ENCODE peak calls at places on chromosomes 7 and 10, in six cellular contexts. X is tibial artery, K is A549, O is colonic mucosa, T is AG04450, C is lung. W is an unnamed sample.

GRCh38 chr7:114885836-114886235 is 36.1 kb upstream of the MDFIC start:
- DNase-seq in O (no peak), T (no peak), X (no peak), C (no peak), K (no peak), W (no peak)

GRCh38 chr7:16130127-16131110 is 290.9 kb downstream of the CRPPA start:
- DNase-seq in X (no peak), T (no peak), C (no peak), O (no peak), K (no peak), W (no peak)

GRCh38 chr10:69333205-69333604 is 54.9 kb downstream of the HK1 start:
- DNase-seq in X (peak), C (peak), T (no peak), O (no peak), K (no peak), W (no peak)

GRCh38 chr7:24411226-24411625 is 127.2 kb downstream of the NPY start:
- DNase-seq in T (no peak), C (no peak), X (no peak), K (no peak), O (no peak), W (no peak)

GRCh38 chr7:64878684-64879083 is 24.4 kb upstream of the ZNF273 start:
- DNase-seq in X (no peak), C (peak), K (no peak), O (peak), T (no peak), W (no peak)

GRCh38 chr7:9863542-9863941 is 1110.1 kb upstream of the PHF14 start:
- DNase-seq in X (no peak), T (no peak), O (no peak), K (no peak), C (no peak), W (no peak)

GRCh38 chr10:117536862-117537435 is 5.6 kb upstream of the EMX2 start:
- DNase-seq in T (no peak), C (no peak), X (no peak), O (no peak), K (no peak), W (no peak)

GRCh38 chr10:79050896-79051555 is 17.7 kb upstream of the ZMIZ1 start:
- DNase-seq in C (no peak), X (peak), T (no peak), K (no peak), O (peak), W (peak)

GRCh38 chr7:27137603-27138410 is 5.7 kb downstream of the HOXA5 start:
- DNase-seq in X (no peak), C (no peak), K (no peak), T (no peak), O (peak), W (no peak)

GRCh38 chr10:4046722-4047354 is 261.8 kb upstream of the KLF6 start:
- DNase-seq in K (no peak), X (no peak), C (no peak), O (no peak), T (no peak), W (no peak)

GRCh38 chr7:20786779-20787651 is at the start of gene SP8:
- DNase-seq in O (peak), K (peak), C (no peak), T (no peak), X (no peak), W (no peak)

GRCh38 chr7:20786421-20786778 is 286 bp downstream of the SP8 start:
- DNase-seq in O (peak), C (no peak), X (no peak), K (no peak), T (no peak), W (no peak)

GRCh38 chr7:20784311-20785210 is 2.1 kb downstream of the SP8 start:
- DNase-seq in X (no peak), T (no peak), K (peak), O (no peak), C (no peak), W (no peak)

GRCh38 chr7:20785211-20786048 is 1.3 kb downstream of the SP8 start:
- DNase-seq in X (no peak), T (no peak), C (no peak), K (no peak), O (no peak), W (no peak)

DNA sequence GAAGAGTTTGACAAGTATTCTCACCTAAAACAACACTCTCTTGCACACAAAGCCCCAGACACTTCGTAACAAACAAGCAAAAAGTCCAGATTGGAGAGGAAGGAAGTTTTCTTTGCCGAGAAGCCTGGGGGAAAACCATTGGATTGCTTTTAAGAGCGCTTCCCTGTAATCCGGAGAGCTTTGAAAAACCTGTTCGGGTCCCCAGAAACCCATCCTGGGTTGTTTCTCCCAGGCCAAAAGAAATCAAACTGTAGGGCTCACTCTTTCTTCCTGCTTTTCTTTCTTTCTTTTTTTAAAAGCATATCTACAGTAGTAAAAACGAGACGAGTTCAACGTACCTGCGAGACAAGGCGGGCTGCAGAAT is 655 bp downstream of the SP8 start:
- DNase-seq in K (no peak), C (no peak), O (no peak), T (no peak), X (no peak), W (no peak)
- H3K4me3 ChIP-seq in K (peak), C (no peak), O (peak), T (peak), X (no peak), W (peak)

GRCh38 chr10:6563075-6563474 is 17.0 kb downstream of the PRKCQ start:
- DNase-seq in T (no peak), O (no peak), K (no peak), C (no peak), X (no peak), W (no peak)
- H3K27ac ChIP-seq in T (no peak), O (no peak), K (no peak), C (no peak), X (no peak), W (no peak)

GRCh38 chr10:110165867-110166266 is 41.5 kb upstream of the MXI1 start:
- DNase-seq in K (no peak), C (peak), T (no peak), O (no peak), X (no peak), W (no peak)

GRCh38 chr10:110165239-110165638 is 42.2 kb upstream of the MXI1 start:
- DNase-seq in T (no peak), K (no peak), X (no peak), O (no peak), C (no peak), W (no peak)

GRCh38 chr10:110163192-110163773 is 44.1 kb upstream of the MXI1 start:
- DNase-seq in O (no peak), T (no peak), K (no peak), C (no peak), X (no peak), W (no peak)

GRCh38 chr10:110163841-110164240 is 43.6 kb upstream of the MXI1 start:
- DNase-seq in C (no peak), X (no peak), O (no peak), T (no peak), K (no peak), W (no peak)

GRCh38 chr10:110162749-110163148 is 44.7 kb upstream of the MXI1 start:
- DNase-seq in O (no peak), T (no peak), C (no peak), X (no peak), K (no peak), W (no peak)
- TF ChIP-seq CTCF in O (no peak), T (no peak), C (no peak), X (no peak), K (no peak), W (no peak)

GRCh38 chr7:22806754-22807153 is 15.9 kb downstream of the TOMM7 start:
- DNase-seq in X (no peak), K (no peak), C (no peak), T (no peak), O (no peak), W (no peak)

GRCh38 chr7:22799633-22800032 is 23.0 kb downstream of the TOMM7 start:
- DNase-seq in T (no peak), O (no peak), K (no peak), X (no peak), C (no peak), W (no peak)

GRCh38 chr7:22801907-22802306 is 20.7 kb downstream of the TOMM7 start:
- DNase-seq in X (no peak), O (no peak), C (no peak), T (no peak), K (no peak), W (no peak)

GRCh38 chr7:22805227-22805626 is 17.4 kb downstream of the TOMM7 start:
- DNase-seq in C (no peak), O (no peak), X (no peak), T (no peak), K (no peak), W (no peak)

DNA sequence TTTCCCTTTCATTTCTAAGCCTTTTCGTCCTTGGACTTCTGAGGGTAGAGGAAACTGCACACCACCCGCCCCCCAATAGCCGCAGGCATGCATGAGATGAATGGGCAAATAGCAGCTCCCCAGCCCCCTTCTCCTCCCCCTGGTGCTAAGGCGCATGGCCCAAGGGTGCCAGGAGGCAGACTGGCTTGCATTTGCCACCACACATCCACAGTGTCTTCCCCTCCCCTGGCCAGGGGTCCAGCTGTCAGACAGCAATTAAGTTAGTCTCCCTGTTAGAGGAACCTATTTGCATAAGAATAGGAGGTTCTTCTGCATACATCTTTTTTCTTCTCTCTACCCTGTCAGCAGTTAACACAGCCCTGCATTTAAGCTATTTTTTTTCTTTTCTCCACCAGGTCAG is 20.2 kb downstream of the TOMM7 start:
- DNase-seq in O (no peak), X (no peak), C (no peak), T (no peak), K (no peak), W (no peak)
- H3K4me3 ChIP-seq in O (no peak), X (no peak), C (no peak), T (no peak), K (no peak), W (no peak)

GRCh38 chr10:130862122-130862521 is 449.4 kb downstream of the TCERG1L start:
- DNase-seq in C (no peak), T (no peak), O (no peak), X (no peak), K (no peak), W (no peak)
- H3K27ac ChIP-seq in C (no peak), T (no peak), O (no peak), X (no peak), K (no peak), W (no peak)

DNA sequence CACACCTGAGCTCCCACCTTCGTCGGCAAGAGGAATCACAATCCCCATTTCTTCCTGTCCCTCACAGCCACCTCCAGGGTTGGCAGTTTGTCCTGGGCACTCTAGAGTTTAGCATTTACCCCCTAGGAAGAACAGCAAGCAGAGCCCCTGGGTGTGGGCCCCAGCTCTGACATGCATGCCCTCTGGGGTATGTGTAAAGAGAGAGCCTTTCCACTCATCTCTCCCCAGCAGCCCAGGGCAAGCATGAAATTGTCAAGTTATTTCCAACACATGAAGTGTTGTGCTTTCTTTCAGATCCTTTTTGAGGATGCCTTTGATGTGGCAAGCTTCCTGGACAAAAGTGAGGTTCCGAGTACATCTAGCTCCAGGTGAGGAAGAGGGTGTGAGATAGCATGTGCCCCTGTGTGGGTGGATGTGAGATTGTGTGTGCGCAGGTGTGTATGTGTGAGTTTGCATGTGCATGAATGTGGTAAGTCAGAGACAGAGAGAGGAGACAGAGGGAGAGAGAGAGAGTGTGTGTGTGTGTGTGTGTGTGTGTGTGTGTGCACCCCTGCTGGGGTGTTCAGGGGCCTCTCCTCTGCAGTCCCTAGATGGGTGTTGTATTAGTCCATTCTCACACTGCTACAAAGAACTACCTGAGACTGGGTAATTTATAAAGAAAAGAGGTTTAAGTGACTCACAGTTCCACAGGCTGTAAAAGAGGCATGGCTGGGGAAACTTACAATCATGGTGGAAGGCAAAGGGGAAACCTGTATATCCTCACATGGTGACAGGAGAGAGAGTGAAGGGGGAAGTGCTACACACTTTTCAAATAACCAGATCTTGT is 18.1 kb downstream of the STRA8 start:
- DNase-seq in K (no peak), T (no peak), O (no peak), X (no peak), C (no peak), W (no peak)
- TF ChIP-seq CTCF in K (no peak), T (no peak), O (no peak), X (no peak), C (no peak), W (no peak)

GRCh38 chr7:156609010-156609877 is 31.3 kb upstream of the RNF32 start:
- DNase-seq in C (no peak), O (peak), K (no peak), X (no peak), T (no peak), W (no peak)

GRCh38 chr7:156608176-156608478 is 32.4 kb upstream of the RNF32 start:
- DNase-seq in O (no peak), T (no peak), X (no peak), C (no peak), K (no peak), W (no peak)

GRCh38 chr7:156606135-156606534 is 34.4 kb upstream of the RNF32 start:
- DNase-seq in T (no peak), C (no peak), K (no peak), O (no peak), X (no peak), W (no peak)

GRCh38 chr7:156606618-156607331 is 33.8 kb upstream of the RNF32 start:
- DNase-seq in K (no peak), T (no peak), O (no peak), X (no peak), C (no peak), W (no peak)

GRCh38 chr7:156607332-156608175 is 33.0 kb upstream of the RNF32 start:
- DNase-seq in O (no peak), T (no peak), X (no peak), K (no peak), C (no peak), W (no peak)
- H3K4me3 ChIP-seq in O (peak), T (peak), X (peak), K (no peak), C (peak), W (peak)

GRCh38 chr10:73954737-73955136 is 43.2 kb upstream of the VCL start:
- DNase-seq in O (no peak), K (no peak), C (no peak), X (no peak), T (no peak), W (no peak)
- H3K27ac ChIP-seq in O (no peak), K (no peak), C (no peak), X (no peak), T (no peak), W (no peak)

DNA sequence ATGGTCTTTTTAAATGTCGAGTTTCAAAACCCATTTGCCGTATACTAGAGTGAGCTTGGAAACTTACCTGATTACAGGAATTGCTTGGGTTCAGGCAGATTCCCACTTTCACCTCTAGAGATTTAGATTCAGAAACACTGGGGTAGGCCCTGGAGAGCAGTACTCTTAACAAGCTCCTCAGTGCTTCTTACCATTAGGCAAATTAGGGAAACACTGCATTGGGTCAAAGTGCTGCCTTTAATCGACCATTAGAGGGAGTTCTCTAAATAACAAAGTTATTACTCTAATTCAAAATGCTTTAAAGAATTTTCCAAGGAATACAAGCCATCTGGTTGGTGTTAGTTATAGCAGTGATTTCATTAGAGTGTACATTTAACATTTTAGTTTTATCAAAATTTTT is 324.6 kb downstream of the GFRA1 start:
- DNase-seq in O (no peak), K (no peak), T (no peak), X (no peak), C (no peak), W (no peak)
- TF ChIP-seq CTCF in O (no peak), K (no peak), T (peak), X (no peak), C (no peak), W (no peak)